ENCODE peak calls at places on chromosomes 11 and 22, in six cellular contexts. A is prostate gland; X is stimulated activated naive B cell treated with anti-CD40 and anti-IgM and Interleukin-4, amounts not matched to agents 10 μg/mL and 1 μg/mL and 100 μg/mL, for 72 hours; J is HEK293T; T is AG08395; O is activated CD8-positive, alpha-beta memory T cell treated with anti-CD3 and anti-CD28 coated beads for 24 hours. Y is an unnamed sample.

GRCh38 chr11:65498042-65498726 is 661 bp upstream of the MALAT1 start:
- DNase-seq in X (peak), O (peak), T (no peak), A (no peak), J (no peak), Y (peak)

GRCh38 chr11:128587415-128587814 is at the start of gene ETS1:
- DNase-seq in J (no peak), T (no peak), A (no peak), O (no peak), X (no peak), Y (peak)

GRCh38 chr11:14336507-14337503 is 22.2 kb downstream of the RRAS2 start:
- DNase-seq in X (no peak), O (no peak), J (no peak), T (peak), A (no peak), Y (peak)

GRCh38 chr11:61516675-61517516 is 8.3 kb downstream of the LRRC10B start:
- DNase-seq in T (peak), A (no peak), X (peak), J (peak), O (peak), Y (peak)

GRCh38 chr22:46107089-46107664 is 43.1 kb upstream of the PPARA start:
- DNase-seq in X (no peak), A (peak), T (no peak), O (no peak), J (no peak), Y (no peak)

GRCh38 chr11:124276081-124276480 is 19.9 kb downstream of the OR8G5 start:
- DNase-seq in A (no peak), X (no peak), T (no peak), J (no peak), O (no peak), Y (peak)

GRCh38 chr11:29484548-29484947 is 532.3 kb downstream of the KCNA4 start:
- DNase-seq in A (no peak), O (no peak), T (no peak), X (no peak), J (no peak), Y (no peak)

GRCh38 chr11:107705027-107705426 is 6.8 kb downstream of the SLN start:
- DNase-seq in X (no peak), A (no peak), O (no peak), J (no peak), T (peak), Y (peak)

GRCh38 chr11:92765965-92766371 is 203.5 kb upstream of the MTNR1B start:
- DNase-seq in O (no peak), X (no peak), T (no peak), A (no peak), J (no peak), Y (peak)

GRCh38 chr11:24619900-24620299 is 123.0 kb downstream of the LUZP2 start:
- DNase-seq in A (no peak), X (no peak), T (no peak), J (no peak), O (no peak), Y (no peak)

GRCh38 chr22:26702906-26703830 is 45.8 kb downstream of the MIAT start:
- DNase-seq in J (no peak), T (no peak), A (no peak), O (no peak), X (no peak), Y (peak)

GRCh38 chr11:34274712-34275398 is 83.0 kb downstream of the ABTB2 start:
- DNase-seq in O (no peak), J (no peak), X (no peak), A (peak), T (peak), Y (peak)

GRCh38 chr11:12441081-12441801 is 63.9 kb downstream of the PARVA start:
- DNase-seq in A (no peak), J (no peak), X (no peak), T (peak), O (no peak), Y (peak)

GRCh38 chr22:40853961-40854360 is 2.5 kb downstream of the ST13 start:
- DNase-seq in J (no peak), A (no peak), O (no peak), T (no peak), X (no peak), Y (peak)

GRCh38 chr22:38267086-38267485 is 5.7 kb downstream of the TMEM184B start:
- DNase-seq in T (peak), J (no peak), O (peak), A (no peak), X (no peak), Y (peak)

GRCh38 chr11:7548659-7549283 is 35.0 kb downstream of the PPFIBP2 start:
- DNase-seq in X (peak), O (no peak), J (peak), T (no peak), A (no peak), Y (no peak)

GRCh38 chr11:100932474-100933100 is 197.0 kb downstream of the PGR start:
- DNase-seq in A (no peak), X (no peak), J (peak), O (no peak), T (peak), Y (peak)

GRCh38 chr11:1445741-1446445 is 40.7 kb downstream of the MOB2 start:
- DNase-seq in O (no peak), T (no peak), X (no peak), J (no peak), A (no peak), Y (no peak)

GRCh38 chr11:9748361-9748970 is 84.6 kb downstream of the SWAP70 start:
- DNase-seq in X (peak), J (peak), T (peak), O (peak), A (peak), Y (peak)

GRCh38 chr11:64448599-64449380 is 89.8 kb downstream of the RPS6KA4 start:
- DNase-seq in J (peak), O (peak), T (peak), A (peak), X (peak), Y (peak)

GRCh38 chr22:49046546-49047305 is 780.9 kb downstream of the BRD1 start:
- DNase-seq in X (peak), J (peak), T (peak), O (peak), A (no peak), Y (no peak)

GRCh38 chr22:49161002-49161850 is 666.4 kb downstream of the BRD1 start:
- DNase-seq in J (no peak), O (no peak), T (no peak), A (no peak), X (no peak), Y (no peak)

GRCh38 chr11:16809901-16810668 is 71.6 kb downstream of the C11orf58 start:
- DNase-seq in A (peak), J (no peak), O (no peak), X (no peak), T (peak), Y (peak)

GRCh38 chr11:130403301-130403804 is 25.1 kb downstream of the ADAMTS8 start:
- DNase-seq in J (no peak), T (peak), O (no peak), A (no peak), X (no peak), Y (peak)

GRCh38 chr22:38697055-38697980 is 3.4 kb downstream of the JOSD1 start:
- DNase-seq in A (peak), O (no peak), T (no peak), X (no peak), J (no peak), Y (peak)

GRCh38 chr11:112533682-112534081 is 273.0 kb upstream of the PLET1 start:
- DNase-seq in T (no peak), X (no peak), O (no peak), A (no peak), J (no peak), Y (no peak)

GRCh38 chr22:42651134-42651533 is 1.9 kb upstream of the CYB5R3 start:
- DNase-seq in X (no peak), T (no peak), A (no peak), J (no peak), O (no peak), Y (peak)

GRCh38 chr11:2534957-2535672 is 90.3 kb downstream of the KCNQ1 start:
- DNase-seq in O (no peak), A (no peak), T (no peak), J (no peak), X (no peak), Y (no peak)

GRCh38 chr11:2517386-2518064 is 72.7 kb downstream of the KCNQ1 start:
- DNase-seq in X (no peak), J (no peak), A (no peak), O (no peak), T (no peak), Y (no peak)

Y was measured in fibroblast of lung.